ENCODE peak calls at places on chromosome 11, in five cellular contexts. R is WERI-Rb-1, W is Calu3, K is fibroblast of lung, T is bronchial epithelial cell. P is an unnamed sample.

GRCh38 chr11:20474176-20474950 is 86.8 kb downstream of the PRMT3 start:
- DNase-seq in R (no peak), W (no peak), K (no peak), T (peak; percentile 33), P (no peak)

GRCh38 chr11:78759067-78759466 is 184.4 kb upstream of the NARS2 start:
- DNase-seq in R (no peak), W (no peak), K (peak; percentile 41), T (no peak), P (no peak)

GRCh38 chr11:44138980-44139379 is 43.5 kb downstream of the EXT2 start:
- DNase-seq in R (no peak), W (no peak), K (no peak), T (no peak), P (no peak)

GRCh38 chr11:45807792-45808238 is 2.9 kb downstream of the SLC35C1 start:
- DNase-seq in R (no peak), W (no peak), K (no peak), T (no peak), P (no peak)

GRCh38 chr11:126862664-126863247 is 137.8 kb downstream of the KIRREL3 start:
- DNase-seq in R (peak; percentile 75), W (no peak), K (no peak), T (no peak), P (no peak)

GRCh38 chr11:95067828-95068244 is 1.1 kb downstream of the SRSF8 start:
- DNase-seq in R (no peak), W (no peak), K (peak; percentile 39), T (no peak), P (no peak)

GRCh38 chr11:17792161-17792560 is 57.6 kb downstream of the KCNC1 start:
- DNase-seq in R (no peak), W (no peak), K (no peak), T (no peak), P (no peak)

GRCh38 chr11:22244986-22245592 is 52.2 kb downstream of the ANO5 start:
- DNase-seq in R (peak; percentile 27), W (peak; percentile 5), K (peak; percentile 30), T (peak; percentile 45), P (peak; percentile 7)

GRCh38 chr11:117986981-117987495 is 844 bp downstream of the IL10RA start:
- DNase-seq in R (no peak), W (no peak), K (no peak), T (peak; percentile 20), P (no peak)

GRCh38 chr11:128379587-128380279 is 207.6 kb downstream of the ETS1 start:
- DNase-seq in R (no peak), W (no peak), K (no peak), T (peak; percentile 56), P (no peak)

GRCh38 chr11:6523253-6523652 is 26.2 kb downstream of the DNHD1 start:
- DNase-seq in R (no peak), W (no peak), K (no peak), T (peak; percentile 73), P (no peak)

GRCh38 chr11:11456896-11457295 is 103.8 kb upstream of the CSNK2A3 start:
- DNase-seq in R (no peak), W (no peak), K (no peak), T (no peak), P (no peak)

GRCh38 chr11:84905411-84905810 is 721.7 kb downstream of the DLG2 start:
- DNase-seq in R (no peak), W (peak; percentile 13), K (peak; percentile 4), T (peak; percentile 58), P (peak; percentile 43)

GRCh38 chr11:90908074-90908473 is 685.2 kb upstream of the CHORDC1 start:
- DNase-seq in R (no peak), W (no peak), K (peak; percentile 29), T (peak; percentile 11), P (no peak)

GRCh38 chr11:63914896-63915681 is 1.9 kb downstream of the RCOR2 start:
- DNase-seq in R (peak; percentile 59), W (no peak), K (no peak), T (no peak), P (no peak)

GRCh38 chr11:65855927-65856363 is 2.0 kb downstream of the CFL1 start:
- DNase-seq in R (no peak), W (no peak), K (no peak), T (no peak), P (no peak)

GRCh38 chr11:30333405-30333804 is 10.5 kb downstream of the ARL14EP start:
- DNase-seq in R (no peak), W (peak; percentile 16), K (no peak), T (peak; percentile 28), P (no peak)

GRCh38 chr11:93986716-93987115 is 34.4 kb upstream of the HEPHL1 start:
- DNase-seq in R (no peak), W (peak; percentile 32), K (peak; percentile 18), T (peak; percentile 91), P (no peak)

GRCh38 chr11:2778630-2779498 is 79.1 kb upstream of the KCNQ1OT1 start:
- DNase-seq in R (peak; percentile 14), W (peak; percentile 68), K (peak; percentile 81), T (peak; percentile 51), P (peak; percentile 31)

GRCh38 chr11:18248561-18248960 is at the start of gene SAA2:
- DNase-seq in R (no peak), W (peak; percentile 55), K (no peak), T (peak; percentile 62), P (no peak)

GRCh38 chr11:2106583-2107209 is 32.5 kb downstream of the IGF2 start:
- DNase-seq in R (no peak), W (no peak), K (no peak), T (no peak), P (no peak)

GRCh38 chr11:95652002-95652472 is 137.5 kb downstream of the FAM76B start:
- DNase-seq in R (peak; percentile 15), W (no peak), K (no peak), T (no peak), P (no peak)

GRCh38 chr11:56521955-56522354 is 21.1 kb downstream of the OR5M11 start:
- DNase-seq in R (no peak), W (peak; percentile 10), K (no peak), T (no peak), P (no peak)

GRCh38 chr11:35354644-35355043 is 64.7 kb downstream of the SLC1A2 start:
- DNase-seq in R (no peak), W (no peak), K (no peak), T (no peak), P (no peak)

GRCh38 chr11:62439785-62440602 is 21.2 kb downstream of the SCGB1A1 start:
- DNase-seq in R (no peak), W (no peak), K (peak; percentile 36), T (no peak), P (no peak)

GRCh38 chr11:2929880-2930704 is 872 bp upstream of the PHLDA2 start:
- DNase-seq in R (no peak), W (peak; percentile 79), K (peak; percentile 63), T (peak; percentile 55), P (no peak)

GRCh38 chr11:12813371-12814225 is 139.4 kb downstream of the TEAD1 start:
- DNase-seq in R (no peak), W (peak; percentile 42), K (peak; percentile 96), T (peak; percentile 66), P (no peak)

GRCh38 chr11:18309691-18310090 is 12.2 kb downstream of the HPS5 start:
- DNase-seq in R (no peak), W (no peak), K (no peak), T (peak; percentile 31), P (no peak)

GRCh38 chr11:32151036-32151435 is 60.2 kb downstream of the RCN1 start:
- DNase-seq in R (no peak), W (no peak), K (no peak), T (no peak), P (no peak)

GRCh38 chr11:32153747-32154146 is 62.9 kb downstream of the RCN1 start:
- DNase-seq in R (no peak), W (no peak), K (no peak), T (no peak), P (no peak)

GRCh38 chr11:32152821-32153220 is 61.9 kb downstream of the RCN1 start:
- DNase-seq in R (no peak), W (no peak), K (no peak), T (no peak), P (no peak)

GRCh38 chr11:32149748-32150147 is 58.9 kb downstream of the RCN1 start:
- DNase-seq in R (no peak), W (no peak), K (no peak), T (no peak), P (no peak)

GRCh38 chr11:32154275-32154674 is 63.4 kb downstream of the RCN1 start:
- DNase-seq in R (peak; percentile 54), W (peak; percentile 35), K (peak; percentile 51), T (peak; percentile 30), P (no peak)
- TF ChIP-seq CTCF in R (peak; percentile 63), W (no peak), K (peak; percentile 27), T (peak; percentile 20), P (no peak)

DNA sequence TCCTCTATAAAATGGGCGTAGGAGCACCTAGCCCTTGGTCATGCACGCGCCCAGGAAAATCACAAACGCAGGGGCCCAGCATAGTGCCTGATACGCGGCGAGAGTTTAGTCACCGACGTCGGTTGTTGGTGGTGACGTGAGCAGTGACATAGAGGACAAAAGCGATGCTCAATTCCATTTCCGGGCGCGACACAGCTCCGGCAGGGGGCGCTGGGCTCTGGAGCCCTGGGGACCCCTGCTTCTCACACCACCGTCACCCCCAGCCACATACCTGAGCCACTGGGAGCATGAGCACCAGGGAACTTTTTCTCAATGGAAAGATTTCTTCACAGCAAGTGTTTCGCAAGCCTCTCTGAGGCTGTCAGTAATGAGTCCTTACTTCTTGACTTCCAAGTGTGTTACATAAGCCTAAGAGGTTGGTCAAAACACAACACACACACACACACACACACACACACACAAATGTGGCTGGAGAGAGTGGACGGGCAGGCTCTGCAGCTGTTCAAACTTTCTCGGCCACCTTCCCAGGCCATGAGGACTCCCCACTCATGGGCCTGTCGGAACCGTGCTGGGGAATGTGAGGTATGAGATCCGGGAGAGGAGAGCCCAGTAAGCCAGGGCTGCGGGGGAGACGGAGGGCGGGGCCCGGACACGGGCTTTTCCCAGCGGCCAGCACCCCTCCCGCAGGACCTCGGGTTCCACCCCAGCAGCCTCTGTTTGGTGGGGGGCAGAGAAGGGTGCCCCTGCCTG is 36.9 kb upstream of the LINC01488 start:
- DNase-seq in R (no peak), W (peak; percentile 53), K (peak; percentile 94), T (peak; percentile 88), P (peak; percentile 87)
- TF ChIP-seq CTCF in R (peak; percentile 6), W (no peak), K (peak; percentile 23), T (peak; percentile 61), P (peak; percentile 41)

GRCh38 chr11:122578168-122578825 is 77.2 kb upstream of the UBASH3B start:
- DNase-seq in R (peak; percentile 13), W (no peak), K (peak; percentile 3), T (peak; percentile 18), P (no peak)
- TF ChIP-seq CTCF in R (peak; percentile 31), W (no peak), K (no peak), T (no peak), P (peak; percentile 14)

GRCh38 chr11:74033046-74033445 is 24.2 kb upstream of the UCP3 start:
- DNase-seq in R (no peak), W (no peak), K (no peak), T (no peak), P (no peak)
- TF ChIP-seq CTCF in R (no peak), W (no peak), K (no peak), T (no peak), P (no peak)